ENCODE peak calls at places on chromosomes 4 and X, in nine cellular contexts. B is MCF 10A; G is cardiac muscle cell; T is stimulated activated naive CD8-positive, alpha-beta T cell treated with anti-CD3 and anti-CD28 coated beads, Interleukin-15, amount 100 ng/mL, for 72 hours; N is SW480; D is stimulated activated naive CD4-positive, alpha-beta T cell treated with Interleukin-2 at 50 U/mL for 16 hours; I is Daoy; W is NCI-H2029 treated with DMSO at 0.1 percent for 48 hours; Z is Right ventricle myocardium superior. X is an unnamed sample.

GRCh38 chr4:158777423-158777822 is 8.6 kb downstream of the FNIP2 start:
- DNase-seq in G (no peak), W (no peak), D (no peak), B (no peak), Z (no peak), T (no peak), N (no peak), I (no peak), X (no peak)

GRCh38 chr4:101067383-101067782 is 279.9 kb downstream of the PPP3CA start:
- DNase-seq in B (peak; percentile 1), N (no peak), I (no peak), T (no peak), Z (no peak), W (no peak), D (no peak), G (peak; percentile 35), X (no peak)

GRCh38 chr4:172850838-172851237 is 317.8 kb upstream of the GALNT7 start:
- DNase-seq in I (peak; percentile 46), Z (no peak), N (peak; percentile 11), B (peak; percentile 72), W (no peak), D (no peak), T (no peak), G (peak; percentile 36), X (no peak)

GRCh38 chrX:68650491-68650890 is 3.0 kb downstream of the STARD8 start:
- DNase-seq in Z (no peak), B (peak; percentile 24), D (no peak), I (peak; percentile 46), N (no peak), W (no peak), T (no peak), G (no peak), X (no peak)

GRCh38 chr4:8547108-8547911 is 32.9 kb upstream of the GPR78 start:
- DNase-seq in G (peak; percentile 46), D (no peak), Z (no peak), T (no peak), W (no peak), I (peak; percentile 80), B (peak; percentile 59), N (peak; percentile 15), X (no peak)

GRCh38 chrX:122055979-122056715 is 1008.7 kb downstream of the GLUD2 start:
- DNase-seq in W (no peak), D (no peak), Z (no peak), N (no peak), T (no peak), G (no peak), I (no peak), B (no peak), X (no peak)

GRCh38 chrX:131405497-131405896 is 116.4 kb upstream of the IGSF1 start:
- DNase-seq in B (peak; percentile 6), G (no peak), W (no peak), D (no peak), T (no peak), N (peak; percentile 3), Z (no peak), I (no peak), X (no peak)

GRCh38 chrX:31374786-31375185 is 302.9 kb upstream of the FTHL17 start:
- DNase-seq in W (no peak), Z (no peak), B (no peak), D (no peak), I (no peak), G (no peak), N (no peak), T (no peak), X (no peak)

GRCh38 chrX:72498782-72499181 is 73.9 kb downstream of the HDAC8 start:
- DNase-seq in N (no peak), W (no peak), Z (no peak), G (peak; percentile 3), D (no peak), T (no peak), I (peak; percentile 3), B (peak; percentile 39), X (no peak)

GRCh38 chr4:30386266-30386895 is 333.8 kb upstream of the PCDH7 start:
- DNase-seq in I (no peak), D (no peak), G (peak; percentile 6), Z (no peak), B (peak; percentile 42), T (no peak), N (no peak), W (no peak), X (no peak)

GRCh38 chrX:139759637-139760036 is 51.7 kb upstream of the MCF2 start:
- DNase-seq in Z (no peak), B (peak; percentile 40), I (no peak), W (no peak), N (peak; percentile 2), T (no peak), D (no peak), G (peak; percentile 39), X (no peak)

GRCh38 chr4:77092832-77093800 is 17.3 kb upstream of the CCNI start:
- DNase-seq in W (no peak), N (peak; percentile 11), T (no peak), G (peak; percentile 55), Z (no peak), I (peak; percentile 47), B (peak; percentile 38), D (no peak), X (no peak)

GRCh38 chrX:103774070-103774642 is 2.5 kb upstream of the PLP1 start:
- DNase-seq in B (peak; percentile 64), G (peak; percentile 75), W (no peak), D (no peak), Z (no peak), T (no peak), I (peak; percentile 31), N (peak; percentile 37), X (peak; percentile 11)

GRCh38 chr4:7343353-7343655 is 91.4 kb downstream of the PSAPL1 start:
- DNase-seq in I (no peak), W (no peak), B (no peak), T (no peak), D (no peak), Z (no peak), N (no peak), G (no peak), X (no peak)

GRCh38 chr4:74335341-74336019 is 27.2 kb downstream of the EPGN start:
- DNase-seq in W (no peak), G (no peak), T (no peak), Z (no peak), B (no peak), D (no peak), N (no peak), I (no peak), X (no peak)

GRCh38 chrX:22818061-22818460 is 181.7 kb upstream of the DDX53 start:
- DNase-seq in N (no peak), I (no peak), W (no peak), G (no peak), D (no peak), Z (no peak), T (no peak), B (no peak), X (no peak)

GRCh38 chr4:183261953-183262775 is 57.9 kb downstream of the CLDN22 start:
- DNase-seq in N (peak; percentile 52), D (peak; percentile 65), T (peak; percentile 80), B (peak; percentile 84), W (peak; percentile 41), Z (peak; percentile 84), G (peak; percentile 84), I (peak; percentile 59), X (no peak)

GRCh38 chr4:102759835-102760644 is 728 bp downstream of the MANBA start:
- DNase-seq in I (peak; percentile 9), B (peak; percentile 55), T (no peak), Z (no peak), D (no peak), G (peak; percentile 67), N (peak; percentile 59), W (no peak), X (no peak)

GRCh38 chr4:94455081-94455480 is 3.3 kb downstream of the PDLIM5 start:
- DNase-seq in I (peak; percentile 36), G (peak; percentile 90), B (peak; percentile 84), Z (peak; percentile 77), D (no peak), N (no peak), T (no peak), W (no peak), X (no peak)

GRCh38 chr4:147831452-147832192 is 99.7 kb downstream of the ARHGAP10 start:
- DNase-seq in G (peak; percentile 76), N (no peak), I (peak; percentile 72), B (peak; percentile 91), D (no peak), W (no peak), T (no peak), Z (no peak), X (peak; percentile 48)

X was measured in LNCaP clone FGC.